ENCODE peak calls at places on chromosomes 7 and 10, in four cellular contexts. V, K, L and H are unnamed samples.

GRCh38 chr10:114295393-114295792 is 56.3 kb downstream of the VWA2 start:
- DNase-seq in K (no peak), L (no peak), V (no peak), H (no peak)

GRCh38 chr7:114086491-114086905 is 167.7 kb upstream of the PPP1R3A start:
- DNase-seq in V (no peak), K (no peak), L (no peak), H (peak)

GRCh38 chr7:141097430-141097829 is 23.6 kb downstream of the TMEM178B start:
- DNase-seq in K (no peak), V (peak), L (no peak), H (no peak)

GRCh38 chr7:83684928-83685327 is 36.0 kb upstream of the SEMA3E start:
- DNase-seq in K (no peak), L (no peak), V (no peak), H (peak)

GRCh38 chr10:89458289-89458688 is 43.9 kb downstream of the IFIT5 start:
- DNase-seq in V (no peak), K (no peak), L (no peak), H (no peak)

GRCh38 chr10:117163061-117163953 is 25.2 kb upstream of the VAX1 start:
- DNase-seq in L (no peak), V (no peak), K (no peak), H (peak)

GRCh38 chr10:118951218-118951617 is 78.3 kb upstream of the NANOS1 start:
- DNase-seq in K (no peak), V (no peak), L (no peak), H (no peak)

GRCh38 chr7:82348251-82348650 is 95.3 kb downstream of the CACNA2D1 start:
- DNase-seq in V (no peak), L (no peak), K (no peak), H (no peak)

GRCh38 chr10:126448091-126448490 is 59.8 kb upstream of the ADAM12 start:
- DNase-seq in L (no peak), V (no peak), K (no peak), H (no peak)

GRCh38 chr10:79162861-79163662 is 94.3 kb downstream of the ZMIZ1 start:
- DNase-seq in L (no peak), V (no peak), K (no peak), H (no peak)

GRCh38 chr7:24715661-24716479 is 41.4 kb downstream of the GSDME start:
- DNase-seq in L (peak), V (peak), K (peak), H (peak)

GRCh38 chr10:103067484-103067883 is 125.6 kb downstream of the NT5C2 start:
- DNase-seq in V (no peak), L (no peak), K (no peak), H (no peak)

GRCh38 chr10:124992462-124993344 is 50.8 kb downstream of the ZRANB1 start:
- DNase-seq in L (no peak), V (no peak), K (peak), H (no peak)

GRCh38 chr10:8369666-8370065 is 315.2 kb downstream of the GATA3 start:
- DNase-seq in V (no peak), K (no peak), L (peak), H (no peak)

GRCh38 chr10:77888356-77888703 is 38.2 kb downstream of the DLG5 start:
- DNase-seq in V (no peak), L (no peak), K (no peak), H (no peak)

GRCh38 chr7:39589323-39590111 is 23.3 kb downstream of the YAE1 start:
- DNase-seq in K (no peak), L (peak), V (peak), H (peak)

GRCh38 chr10:122474145-122474739 is 12.9 kb downstream of the HTRA1 start:
- DNase-seq in L (no peak), K (no peak), V (no peak), H (no peak)

GRCh38 chr10:132400041-132400546 is 3.1 kb downstream of the PWWP2B start:
- DNase-seq in V (no peak), K (no peak), L (no peak), H (no peak)

DNA sequence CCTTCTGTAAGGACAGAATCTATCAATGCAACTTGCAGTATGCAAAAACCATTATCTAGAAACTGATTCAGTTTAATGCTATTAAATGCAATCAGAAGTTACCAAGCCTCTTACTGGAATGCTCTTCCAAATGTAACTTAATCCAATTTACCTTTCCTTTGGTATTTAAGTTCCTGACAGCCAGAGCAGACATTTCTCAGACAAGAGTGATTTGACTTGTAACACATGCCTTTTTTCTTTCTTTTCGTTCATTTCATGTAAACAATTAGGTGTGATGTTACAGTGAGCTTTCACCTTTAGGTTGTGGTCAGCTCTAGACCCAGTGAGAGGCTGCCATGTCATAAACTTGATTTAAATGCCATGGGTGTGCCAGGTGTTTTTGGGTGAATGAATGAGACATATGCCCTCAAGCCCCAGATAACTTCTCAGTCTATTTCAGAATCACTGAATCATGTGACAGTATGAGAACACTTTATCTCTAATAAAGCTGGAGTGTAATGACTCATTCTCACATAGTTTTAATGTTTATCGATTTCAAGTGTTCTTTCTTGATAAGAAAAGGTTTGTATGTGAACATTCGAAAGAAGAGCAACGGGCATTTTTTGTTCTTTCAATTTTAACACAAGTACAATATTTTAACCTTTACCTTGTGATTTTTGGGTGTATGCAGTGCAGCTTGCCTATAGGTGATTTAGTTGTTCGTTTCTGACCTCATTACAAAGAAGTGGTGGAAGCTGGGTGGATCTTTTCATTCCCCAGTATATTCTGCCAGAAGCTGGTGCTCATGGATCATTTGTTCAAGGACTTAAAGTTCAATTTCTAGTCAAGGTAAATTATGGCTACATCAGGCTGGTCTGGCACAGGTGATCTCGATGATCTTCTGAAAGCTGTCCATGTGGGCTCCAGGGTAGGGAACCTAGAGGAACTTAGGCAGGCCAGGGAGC is 61.5 kb downstream of the CHN2 start:
- DNase-seq in K (no peak), L (no peak), V (no peak), H (no peak)
- TF ChIP-seq GABPA in K (no peak), L (no peak), V (no peak), H (no peak)

GRCh38 chr10:99337261-99337905 is 8.2 kb downstream of the CNNM1 start:
- DNase-seq in L (no peak), K (no peak), V (no peak), H (no peak)
- TF ChIP-seq HDAC2 in L (no peak), K (no peak), V (no peak), H (no peak)

DNA sequence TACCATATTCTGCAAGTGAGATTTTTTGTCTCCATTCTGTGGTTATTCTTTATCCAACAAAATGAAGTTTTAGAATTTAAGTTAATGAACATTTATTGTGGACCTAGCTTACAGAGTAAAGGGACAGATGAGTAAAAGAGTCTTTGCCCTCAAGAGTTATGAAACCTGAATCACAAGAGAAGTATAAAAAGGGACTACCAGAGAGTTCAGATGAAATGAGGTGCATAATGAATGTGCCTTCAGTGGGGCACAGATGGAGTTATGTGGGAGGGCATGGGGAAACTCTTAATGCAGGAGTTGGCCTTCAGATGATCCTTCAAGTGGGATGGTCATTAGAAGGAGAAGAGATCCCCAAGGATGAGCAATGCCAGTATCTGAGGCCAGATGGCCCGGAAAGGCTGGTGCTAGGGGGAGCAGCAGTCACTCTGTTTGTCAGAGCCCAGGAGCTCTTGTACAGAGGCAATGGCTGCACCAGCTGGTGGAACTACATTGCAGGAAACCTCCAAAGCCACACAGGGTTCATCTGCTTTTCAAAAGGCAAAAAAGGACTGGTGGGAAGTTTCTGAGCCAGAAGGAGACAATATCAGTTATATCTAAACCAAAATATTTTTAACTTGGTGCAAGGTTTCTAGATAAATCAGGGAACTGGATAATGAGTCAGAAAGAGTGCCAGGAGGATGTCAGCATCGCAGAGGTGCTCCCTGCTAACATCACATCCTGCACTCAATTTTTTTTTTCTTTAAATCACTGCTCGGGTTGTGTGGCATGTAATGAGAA is 162.0 kb downstream of the KLF6 start:
- DNase-seq in V (no peak), L (peak), K (no peak), H (no peak)
- TF ChIP-seq GABPA in V (no peak), L (no peak), K (no peak), H (no peak)

GRCh38 chr7:7736671-7737070 is 18.3 kb upstream of the RPA3 start:
- DNase-seq in V (no peak), L (no peak), K (no peak), H (no peak)
- TF ChIP-seq HDAC2 in V (no peak), L (no peak), K (no peak), H (no peak)

GRCh38 chr10:10755490-10755889 is 262.2 kb upstream of the CELF2 start:
- DNase-seq in L (no peak), V (no peak), K (no peak), H (no peak)

GRCh38 chr10:10758306-10758705 is 259.4 kb upstream of the CELF2 start:
- DNase-seq in L (no peak), V (no peak), K (no peak), H (no peak)
- TF ChIP-seq GABPA in L (no peak), V (no peak), K (no peak), H (no peak)

DNA sequence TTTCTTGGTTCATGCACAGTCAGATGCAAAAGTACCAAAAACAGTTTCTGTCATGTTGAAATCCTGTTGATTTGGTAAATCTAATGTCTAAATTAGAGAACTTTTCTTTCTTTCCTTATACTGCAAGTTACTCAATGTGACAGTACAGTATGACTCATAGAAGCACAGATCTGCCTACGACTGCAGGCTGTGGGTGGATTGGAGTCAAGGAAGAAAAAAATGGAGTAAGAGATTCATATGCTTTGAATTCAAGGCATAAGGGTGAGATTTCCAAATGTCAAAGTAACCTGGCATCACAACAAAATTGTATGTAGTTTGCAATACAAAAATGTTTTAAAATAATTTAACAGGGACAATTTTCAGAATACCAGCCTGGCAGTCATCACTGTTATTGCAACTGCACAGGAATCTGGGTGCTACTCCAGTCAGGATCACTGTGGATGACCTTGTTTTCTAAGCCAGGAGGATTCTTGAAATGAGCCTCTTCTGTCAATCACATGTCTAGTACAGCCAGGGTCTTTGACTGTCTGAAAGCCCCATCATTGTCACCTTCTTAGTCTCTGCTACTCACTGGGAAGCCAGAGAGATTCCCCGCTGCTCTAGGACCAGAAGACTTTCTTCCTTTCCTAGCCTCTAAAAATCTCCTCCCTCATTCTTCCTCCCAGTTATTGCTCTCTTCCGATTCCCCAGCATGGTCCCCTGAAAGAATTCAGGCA is 83.6 kb downstream of the CD36 start:
- DNase-seq in K (no peak), L (no peak), V (no peak), H (no peak)
- TF ChIP-seq HDAC2 in K (no peak), L (no peak), V (no peak), H (no peak)

GRCh38 chr7:38453826-38454225 is 177.3 kb downstream of the AMPH start:
- DNase-seq in K (no peak), V (no peak), L (no peak), H (no peak)

GRCh38 chr7:38451840-38452239 is 178.4 kb upstream of the TARP start:
- DNase-seq in K (peak), L (no peak), V (peak), H (no peak)

GRCh38 chr7:38452615-38453014 is 178.6 kb downstream of the AMPH start:
- DNase-seq in L (no peak), V (no peak), K (no peak), H (no peak)

GRCh38 chr7:38448842-38449241 is 175.4 kb upstream of the TARP start:
- DNase-seq in K (no peak), L (no peak), V (no peak), H (no peak)

GRCh38 chr7:38453187-38453586 is 178.0 kb downstream of the AMPH start:
- DNase-seq in V (no peak), L (no peak), K (no peak), H (no peak)
- TF ChIP-seq GABPA in V (no peak), L (no peak), K (no peak), H (no peak)

GRCh38 chr10:16950686-16951681 is 133.8 kb upstream of the RSU1 start:
- DNase-seq in V (peak), L (no peak), K (no peak), H (peak)
- TF ChIP-seq HDAC2 in V (no peak), L (no peak), K (no peak), H (no peak)